ENCODE peak calls at places on chromosomes 11 and 22, in eight cellular contexts. H is sciatic nerve; S is CD8-positive, alpha-beta T cell; T is iPS-NIHi11; C is T follicular helper cell; P is activated CD4-positive, CD25-positive, alpha-beta regulatory T cell; G is effector CD4-positive, alpha-beta T cell; J is M059J. Q is an unnamed sample.

GRCh38 chr11:107780775-107781174 is 68.9 kb upstream of the SLN start:
- DNase-seq in S (no peak), C (no peak), J (no peak), T (no peak), H (no peak), P (no peak), G (no peak), Q (no peak)

GRCh38 chr22:39518996-39519680 is 1.2 kb upstream of the ATF4 start:
- DNase-seq in G (no peak), S (no peak), P (no peak), H (no peak), C (no peak), J (no peak), T (no peak), Q (no peak)

GRCh38 chr11:134780486-134781155 is 368.6 kb upstream of the B3GAT1 start:
- DNase-seq in H (no peak), G (no peak), J (no peak), T (no peak), S (no peak), P (no peak), C (no peak), Q (no peak)

GRCh38 chr11:129408865-129409444 is 33.3 kb downstream of the BARX2 start:
- DNase-seq in H (no peak), C (no peak), J (no peak), S (no peak), G (no peak), P (no peak), T (no peak), Q (no peak)

GRCh38 chr22:49509016-49509415 is 318.7 kb downstream of the BRD1 start:
- DNase-seq in S (no peak), G (no peak), C (no peak), H (peak), J (no peak), P (no peak), T (no peak), Q (no peak)

GRCh38 chr11:117696489-117696888 is 100.5 kb downstream of the DSCAML1 start:
- DNase-seq in G (no peak), J (no peak), C (no peak), S (no peak), H (no peak), T (no peak), P (no peak), Q (no peak)

GRCh38 chr22:41826430-41827383 is 6.2 kb upstream of the SREBF2 start:
- DNase-seq in C (no peak), G (no peak), H (no peak), T (no peak), S (no peak), J (no peak), P (no peak), Q (no peak)

GRCh38 chr11:70642301-70642700 is 244.0 kb downstream of the CTTN start:
- DNase-seq in C (no peak), H (no peak), G (no peak), S (no peak), T (no peak), P (no peak), J (no peak), Q (no peak)

GRCh38 chr22:39254789-39255298 is 10.1 kb upstream of the PDGFB start:
- DNase-seq in P (no peak), H (no peak), C (no peak), T (peak), G (no peak), S (no peak), J (peak), Q (no peak)

GRCh38 chr22:26656896-26657851 is at the start of gene MIAT:
- DNase-seq in H (no peak), S (peak), J (no peak), P (peak), T (peak), G (peak), C (peak), Q (peak)

GRCh38 chr11:10456519-10456918 is 1.5 kb downstream of the AMPD3 start:
- DNase-seq in H (no peak), C (no peak), T (no peak), P (no peak), J (no peak), S (no peak), G (no peak), Q (no peak)

GRCh38 chr11:74318241-74318932 is 6.9 kb upstream of the P4HA3 start:
- DNase-seq in J (peak), T (no peak), S (no peak), H (no peak), G (no peak), P (no peak), C (no peak), Q (no peak)

GRCh38 chr11:134037093-134037908 is 31.6 kb upstream of the JAM3 start:
- DNase-seq in P (no peak), C (peak), G (peak), J (peak), H (peak), S (peak), T (peak), Q (peak)

GRCh38 chr22:37807410-37808293 is at the start of gene GCAT:
- DNase-seq in C (peak), G (peak), S (peak), P (peak), H (peak), J (peak), T (peak), Q (peak)

GRCh38 chr22:45103756-45104155 is 60.0 kb upstream of the NUP50 start:
- DNase-seq in S (no peak), J (no peak), P (no peak), G (no peak), C (no peak), H (no peak), T (peak), Q (no peak)

GRCh38 chr11:114395776-114396175 is 4.5 kb downstream of the C11orf71 start:
- DNase-seq in G (no peak), H (no peak), S (no peak), P (no peak), C (no peak), J (no peak), T (no peak), Q (no peak)

GRCh38 chr22:38513063-38513462 is 7.0 kb upstream of the DDX17 start:
- DNase-seq in C (no peak), G (no peak), J (no peak), T (peak), S (peak), H (no peak), P (no peak), Q (peak)

GRCh38 chr11:15074206-15075161 is 1.1 kb downstream of the CALCB start:
- DNase-seq in C (peak), P (peak), G (peak), J (peak), S (peak), T (peak), H (peak), Q (peak)

GRCh38 chr22:20154602-20155183 is 3.8 kb upstream of the CCDC188 start:
- DNase-seq in J (no peak), P (no peak), H (no peak), G (no peak), S (no peak), C (no peak), T (no peak), Q (no peak)

GRCh38 chr22:47515384-47516125 is 753.1 kb downstream of the TBC1D22A start:
- DNase-seq in S (no peak), G (no peak), C (no peak), T (no peak), J (no peak), P (no peak), H (no peak), Q (no peak)

GRCh38 chr11:45658292-45658991 is 7.0 kb downstream of the CHST1 start:
- DNase-seq in S (no peak), T (peak), P (no peak), G (no peak), H (peak), C (no peak), J (peak), Q (no peak)

GRCh38 chr11:69183613-69184012 is 27.9 kb downstream of the SMIM38 start:
- DNase-seq in S (no peak), P (no peak), H (no peak), J (no peak), T (no peak), C (no peak), G (no peak), Q (no peak)

GRCh38 chr22:29479417-29480261 is at the start of gene NEFH:
- DNase-seq in T (peak), S (no peak), P (no peak), H (no peak), G (no peak), J (no peak), C (no peak), Q (no peak)

GRCh38 chr11:118915941-118916841 is 9.5 kb downstream of the BCL9L start:
- DNase-seq in G (no peak), J (no peak), C (no peak), P (no peak), T (no peak), S (no peak), H (peak), Q (no peak)

GRCh38 chr11:28701760-28702449 is 593.7 kb downstream of the METTL15 start:
- DNase-seq in P (no peak), J (peak), T (no peak), H (no peak), C (no peak), G (no peak), S (no peak), Q (no peak)

GRCh38 chr22:35484651-35485372 is 55.8 kb upstream of the RASD2 start:
- DNase-seq in P (no peak), T (no peak), J (peak), G (no peak), H (no peak), C (no peak), S (no peak), Q (no peak)

GRCh38 chr11:65066805-65067291 is 8.5 kb upstream of the NAALADL1 start:
- DNase-seq in J (no peak), G (no peak), C (no peak), H (no peak), P (no peak), T (peak), S (no peak), Q (no peak)

GRCh38 chr11:72721689-72722049 is 30.5 kb downstream of the ARAP1 start:
- DNase-seq in J (no peak), S (no peak), H (no peak), T (no peak), P (no peak), G (peak), C (peak), Q (no peak)

GRCh38 chr11:64449381-64450167 is 90.6 kb downstream of the RPS6KA4 start:
- DNase-seq in P (peak), S (peak), J (peak), T (peak), C (peak), G (peak), H (peak), Q (peak)

GRCh38 chr22:28442264-28442950 is 237.2 kb downstream of the TTC28 start:
- DNase-seq in P (peak), J (peak), S (peak), G (peak), T (peak), C (peak), H (peak), Q (peak)

GRCh38 chr22:25923952-25924351 is 182.0 kb downstream of the MYO18B start:
- DNase-seq in P (no peak), S (no peak), T (no peak), H (no peak), J (no peak), C (no peak), G (no peak), Q (no peak)

GRCh38 chr22:36017661-36018091 is 10.9 kb downstream of the RBFOX2 start:
- DNase-seq in S (no peak), J (no peak), P (no peak), G (no peak), H (no peak), C (no peak), T (no peak), Q (peak)

Q was measured in naive B cell.